ENCODE peak calls at places on chromosome 21, in six cellular contexts. One of them, this sample, is unnamed.

GRCh38 chr21:41147096-41147978 is 20.6 kb upstream of the BACE2 start:
- DNase-seq in NCI-H1417: no peak
- DNase-seq in NCI-H774: no peak
- DNase-seq in WERI-Rb-1: peak; percentile 66
- DNase-seq in brain microvascular endothelial cell: no peak
- DNase-seq in NCI-H1105 treated with DMSO at 0.1 percent for 48 hours: peak; percentile 85
- DNase-seq in this sample: no peak

GRCh38 chr21:44046734-44047133 is 34.6 kb downstream of the TRAPPC10 start:
- DNase-seq in NCI-H1105 treated with DMSO at 0.1 percent for 48 hours: no peak
- DNase-seq in brain microvascular endothelial cell: no peak
- DNase-seq in NCI-H1417: no peak
- DNase-seq in WERI-Rb-1: no peak
- DNase-seq in NCI-H774: no peak
- DNase-seq in this sample: no peak

GRCh38 chr21:15415541-15416261 is 314.1 kb upstream of the USP25 start:
- DNase-seq in brain microvascular endothelial cell: no peak
- DNase-seq in WERI-Rb-1: no peak
- DNase-seq in NCI-H774: no peak
- DNase-seq in NCI-H1417: no peak
- DNase-seq in NCI-H1105 treated with DMSO at 0.1 percent for 48 hours: no peak
- DNase-seq in this sample: no peak

GRCh38 chr21:44919913-44920693 is 596 bp downstream of the ITGB2 start:
- DNase-seq in brain microvascular endothelial cell: no peak
- DNase-seq in WERI-Rb-1: no peak
- DNase-seq in NCI-H1417: no peak
- DNase-seq in NCI-H774: no peak
- DNase-seq in NCI-H1105 treated with DMSO at 0.1 percent for 48 hours: no peak
- DNase-seq in this sample: no peak

GRCh38 chr21:37829043-37829442 is 87.2 kb downstream of the KCNJ6 start:
- DNase-seq in NCI-H774: no peak
- DNase-seq in brain microvascular endothelial cell: no peak
- DNase-seq in NCI-H1417: no peak
- DNase-seq in WERI-Rb-1: peak; percentile 85
- DNase-seq in NCI-H1105 treated with DMSO at 0.1 percent for 48 hours: no peak
- DNase-seq in this sample: peak; percentile 91

GRCh38 chr21:15820857-15821256 is 91.1 kb downstream of the USP25 start:
- DNase-seq in brain microvascular endothelial cell: no peak
- DNase-seq in WERI-Rb-1: no peak
- DNase-seq in NCI-H1417: no peak
- DNase-seq in NCI-H1105 treated with DMSO at 0.1 percent for 48 hours: no peak
- DNase-seq in NCI-H774: no peak
- DNase-seq in this sample: no peak

GRCh38 chr21:31630062-31630711 is 29.3 kb upstream of the SOD1 start:
- DNase-seq in brain microvascular endothelial cell: peak; percentile 97
- DNase-seq in NCI-H1105 treated with DMSO at 0.1 percent for 48 hours: peak; percentile 62
- DNase-seq in NCI-H774: peak; percentile 53
- DNase-seq in WERI-Rb-1: peak; percentile 36
- DNase-seq in NCI-H1417: no peak
- DNase-seq in this sample: no peak

GRCh38 chr21:45418301-45419071 is 13.5 kb downstream of the COL18A1 start:
- DNase-seq in NCI-H774: no peak
- DNase-seq in WERI-Rb-1: no peak
- DNase-seq in NCI-H1105 treated with DMSO at 0.1 percent for 48 hours: no peak
- DNase-seq in NCI-H1417: no peak
- DNase-seq in brain microvascular endothelial cell: no peak
- DNase-seq in this sample: no peak

GRCh38 chr21:45149021-45149420 is 74.6 kb downstream of the ADARB1 start:
- DNase-seq in NCI-H1105 treated with DMSO at 0.1 percent for 48 hours: no peak
- DNase-seq in brain microvascular endothelial cell: no peak
- DNase-seq in NCI-H1417: no peak
- DNase-seq in NCI-H774: no peak
- DNase-seq in WERI-Rb-1: no peak
- DNase-seq in this sample: no peak

GRCh38 chr21:46131721-46132651 is 23.4 kb downstream of the FTCD start:
- DNase-seq in NCI-H1105 treated with DMSO at 0.1 percent for 48 hours: no peak
- DNase-seq in WERI-Rb-1: no peak
- DNase-seq in NCI-H1417: no peak
- DNase-seq in brain microvascular endothelial cell: no peak
- DNase-seq in NCI-H774: no peak
- DNase-seq in this sample: no peak

GRCh38 chr21:42153046-42153685 is 65.8 kb upstream of the ABCG1 start:
- DNase-seq in WERI-Rb-1: no peak
- DNase-seq in brain microvascular endothelial cell: no peak
- DNase-seq in NCI-H1105 treated with DMSO at 0.1 percent for 48 hours: no peak
- DNase-seq in NCI-H774: no peak
- DNase-seq in NCI-H1417: no peak
- DNase-seq in this sample: no peak

GRCh38 chr21:31909153-31909771 is 36.4 kb downstream of the HUNK start:
- DNase-seq in WERI-Rb-1: no peak
- DNase-seq in NCI-H774: no peak
- DNase-seq in brain microvascular endothelial cell: no peak
- DNase-seq in NCI-H1105 treated with DMSO at 0.1 percent for 48 hours: no peak
- DNase-seq in NCI-H1417: no peak
- DNase-seq in this sample: no peak

GRCh38 chr21:17921579-17922530 is 102.7 kb upstream of the C21orf91 start:
- DNase-seq in NCI-H774: no peak
- DNase-seq in WERI-Rb-1: peak; percentile 80
- DNase-seq in brain microvascular endothelial cell: peak; percentile 34
- DNase-seq in NCI-H1105 treated with DMSO at 0.1 percent for 48 hours: no peak
- DNase-seq in NCI-H1417: no peak
- DNase-seq in this sample: no peak

GRCh38 chr21:42156690-42157605 is 62.0 kb upstream of the ABCG1 start:
- DNase-seq in brain microvascular endothelial cell: no peak
- DNase-seq in NCI-H1105 treated with DMSO at 0.1 percent for 48 hours: peak; percentile 48
- DNase-seq in NCI-H1417: no peak
- DNase-seq in NCI-H774: no peak
- DNase-seq in WERI-Rb-1: peak; percentile 81
- DNase-seq in this sample: no peak

GRCh38 chr21:46054447-46054846 is 43.5 kb upstream of the COL6A2 start:
- DNase-seq in NCI-H774: no peak
- DNase-seq in NCI-H1105 treated with DMSO at 0.1 percent for 48 hours: no peak
- DNase-seq in brain microvascular endothelial cell: no peak
- DNase-seq in WERI-Rb-1: no peak
- DNase-seq in NCI-H1417: no peak
- DNase-seq in this sample: no peak

GRCh38 chr21:31730687-31731111 is 1.2 kb downstream of the SCAF4 start:
- DNase-seq in brain microvascular endothelial cell: no peak
- DNase-seq in NCI-H1417: peak; percentile 54
- DNase-seq in NCI-H774: peak; percentile 15
- DNase-seq in WERI-Rb-1: peak; percentile 52
- DNase-seq in NCI-H1105 treated with DMSO at 0.1 percent for 48 hours: peak; percentile 15
- DNase-seq in this sample: no peak

GRCh38 chr21:37043818-37044217 is 29.1 kb downstream of the PIGP start:
- DNase-seq in NCI-H774: no peak
- DNase-seq in brain microvascular endothelial cell: no peak
- DNase-seq in NCI-H1417: no peak
- DNase-seq in WERI-Rb-1: no peak
- DNase-seq in NCI-H1105 treated with DMSO at 0.1 percent for 48 hours: no peak
- DNase-seq in this sample: no peak

GRCh38 chr21:41601573-41602371 is 93.8 kb upstream of the TMPRSS2 start:
- DNase-seq in WERI-Rb-1: peak; percentile 3
- DNase-seq in NCI-H774: no peak
- DNase-seq in NCI-H1417: no peak
- DNase-seq in brain microvascular endothelial cell: no peak
- DNase-seq in NCI-H1105 treated with DMSO at 0.1 percent for 48 hours: no peak
- DNase-seq in this sample: no peak

GRCh38 chr21:46021978-46022544 is 40.5 kb downstream of the COL6A1 start:
- DNase-seq in NCI-H774: no peak
- DNase-seq in NCI-H1417: no peak
- DNase-seq in WERI-Rb-1: no peak
- DNase-seq in brain microvascular endothelial cell: no peak
- DNase-seq in NCI-H1105 treated with DMSO at 0.1 percent for 48 hours: no peak
- DNase-seq in this sample: no peak

GRCh38 chr21:37965088-37965805 is 49.0 kb upstream of the KCNJ6 start:
- DNase-seq in brain microvascular endothelial cell: no peak
- DNase-seq in NCI-H1417: no peak
- DNase-seq in WERI-Rb-1: no peak
- DNase-seq in NCI-H774: no peak
- DNase-seq in NCI-H1105 treated with DMSO at 0.1 percent for 48 hours: no peak
- DNase-seq in this sample: no peak

GRCh38 chr21:16532841-16533240 is 803.1 kb downstream of the USP25 start:
- DNase-seq in NCI-H1417: no peak
- DNase-seq in WERI-Rb-1: no peak
- DNase-seq in brain microvascular endothelial cell: no peak
- DNase-seq in NCI-H1105 treated with DMSO at 0.1 percent for 48 hours: no peak
- DNase-seq in NCI-H774: no peak
- DNase-seq in this sample: no peak

GRCh38 chr21:41792711-41793110 is 25.9 kb upstream of the RIPK4 start:
- DNase-seq in NCI-H1105 treated with DMSO at 0.1 percent for 48 hours: no peak
- DNase-seq in NCI-H774: no peak
- DNase-seq in brain microvascular endothelial cell: no peak
- DNase-seq in WERI-Rb-1: no peak
- DNase-seq in NCI-H1417: no peak
- DNase-seq in this sample: no peak

GRCh38 chr21:45420061-45420521 is 15.1 kb downstream of the COL18A1 start:
- DNase-seq in NCI-H1417: no peak
- DNase-seq in WERI-Rb-1: no peak
- DNase-seq in brain microvascular endothelial cell: no peak
- DNase-seq in NCI-H1105 treated with DMSO at 0.1 percent for 48 hours: no peak
- DNase-seq in NCI-H774: no peak
- DNase-seq in this sample: no peak

GRCh38 chr21:35416866-35417453 is 367.9 kb upstream of the RUNX1 start:
- DNase-seq in NCI-H1417: no peak
- DNase-seq in WERI-Rb-1: no peak
- DNase-seq in NCI-H774: no peak
- DNase-seq in brain microvascular endothelial cell: no peak
- DNase-seq in NCI-H1105 treated with DMSO at 0.1 percent for 48 hours: no peak
- DNase-seq in this sample: no peak

GRCh38 chr21:34996304-34997081 is 52.6 kb downstream of the RUNX1 start:
- DNase-seq in NCI-H1417: no peak
- DNase-seq in NCI-H1105 treated with DMSO at 0.1 percent for 48 hours: no peak
- DNase-seq in brain microvascular endothelial cell: no peak
- DNase-seq in NCI-H774: no peak
- DNase-seq in WERI-Rb-1: no peak
- DNase-seq in this sample: no peak

GRCh38 chr21:38221594-38221993 is 35.2 kb upstream of the KCNJ15 start:
- DNase-seq in WERI-Rb-1: no peak
- DNase-seq in brain microvascular endothelial cell: no peak
- DNase-seq in NCI-H1105 treated with DMSO at 0.1 percent for 48 hours: no peak
- DNase-seq in NCI-H1417: no peak
- DNase-seq in NCI-H774: no peak
- DNase-seq in this sample: no peak

GRCh38 chr21:37207441-37208009 is 59.6 kb downstream of the VPS26C start:
- DNase-seq in NCI-H1417: no peak
- DNase-seq in WERI-Rb-1: peak; percentile 32
- DNase-seq in brain microvascular endothelial cell: no peak
- DNase-seq in NCI-H774: no peak
- DNase-seq in NCI-H1105 treated with DMSO at 0.1 percent for 48 hours: no peak
- DNase-seq in this sample: no peak

GRCh38 chr21:44758141-44758561 is 43.5 kb downstream of the UBE2G2 start:
- DNase-seq in NCI-H1417: no peak
- DNase-seq in NCI-H774: no peak
- DNase-seq in NCI-H1105 treated with DMSO at 0.1 percent for 48 hours: no peak
- DNase-seq in WERI-Rb-1: peak; percentile 8
- DNase-seq in brain microvascular endothelial cell: no peak
- DNase-seq in this sample: no peak

GRCh38 chr21:31772674-31773555 is 41.0 kb upstream of the SCAF4 start:
- DNase-seq in WERI-Rb-1: no peak
- DNase-seq in NCI-H774: no peak
- DNase-seq in NCI-H1417: peak; percentile 54
- DNase-seq in brain microvascular endothelial cell: no peak
- DNase-seq in NCI-H1105 treated with DMSO at 0.1 percent for 48 hours: no peak
- DNase-seq in this sample: no peak